ENCODE peak calls at places on chromosomes 11 and 22, in six cellular contexts. D is chondrocyte; U is epithelial cell of proximal tubule; B is AG04450; J is activated naive CD8-positive, alpha-beta T cell treated with anti-CD3 and anti-CD28 coated beads, Interleukin-2, amount 10 ng/mL, durations not matched to agents 7 days and 5 days; M is globus pallidus. A is an unnamed sample.

GRCh38 chr22:47065756-47066615 is 303.5 kb downstream of the TBC1D22A start:
- DNase-seq in J (no peak), B (no peak), D (peak; percentile 59), U (no peak), M (no peak), A (no peak)

GRCh38 chr22:46052331-46052771 is 75.4 kb upstream of the WNT7B start:
- DNase-seq in B (no peak), D (peak; percentile 43), J (peak; percentile 25), U (no peak), M (no peak), A (no peak)

GRCh38 chr11:116582621-116583020 is 190.2 kb downstream of the BUD13 start:
- DNase-seq in D (no peak), U (no peak), B (no peak), J (no peak), M (no peak), A (no peak)

GRCh38 chr11:110251837-110252236 is 44.6 kb downstream of the RDX start:
- DNase-seq in J (no peak), D (no peak), M (no peak), B (no peak), U (peak; percentile 68), A (no peak)

GRCh38 chr11:66848671-66849500 is 5.6 kb downstream of the RCE1 start:
- DNase-seq in D (peak; percentile 91), B (no peak), U (no peak), M (no peak), J (peak; percentile 26), A (no peak)

GRCh38 chr22:38135133-38135706 is 24.7 kb upstream of the BAIAP2L2 start:
- DNase-seq in U (no peak), M (no peak), B (peak; percentile 39), D (no peak), J (no peak), A (no peak)

GRCh38 chr11:57163160-57163868 is 18.4 kb upstream of the LRRC55 start:
- DNase-seq in J (no peak), B (no peak), M (no peak), U (no peak), D (no peak), A (no peak)

GRCh38 chr11:57358543-57358961 is 20.4 kb downstream of the P2RX3 start:
- DNase-seq in J (no peak), M (no peak), U (no peak), D (no peak), B (no peak), A (no peak)

GRCh38 chr22:39946571-39947407 is 13.4 kb upstream of the TMA7B start:
- DNase-seq in J (no peak), D (no peak), M (peak; percentile 59), B (no peak), U (no peak), A (no peak)

GRCh38 chr11:35275808-35276170 is 136.8 kb downstream of the CD44 start:
- DNase-seq in U (no peak), D (no peak), J (no peak), M (peak; percentile 56), B (no peak), A (no peak)

GRCh38 chr22:31857247-31857646 is 87.1 kb upstream of the YWHAH start:
- DNase-seq in U (no peak), M (no peak), B (no peak), J (no peak), D (no peak), A (no peak)

GRCh38 chr11:10450451-10451398 is 4.3 kb upstream of the AMPD3 start:
- DNase-seq in U (no peak), J (peak; percentile 74), D (no peak), B (no peak), M (no peak), A (no peak)

GRCh38 chr11:114678125-114679036 is at the start of gene NXPE2:
- DNase-seq in U (peak; percentile 6), D (no peak), B (peak; percentile 3), J (no peak), M (no peak), A (no peak)

GRCh38 chr11:11449327-11449726 is 96.3 kb upstream of the CSNK2A3 start:
- DNase-seq in U (no peak), J (no peak), B (no peak), D (no peak), M (no peak), A (no peak)

GRCh38 chr11:2561283-2562180 is 116.7 kb downstream of the KCNQ1 start:
- DNase-seq in D (peak; percentile 78), U (no peak), J (peak; percentile 25), B (no peak), M (no peak), A (no peak)

GRCh38 chr11:71913716-71914115 is 14.7 kb downstream of the XNDC1N start:
- DNase-seq in B (peak; percentile 26), J (no peak), M (no peak), D (no peak), U (no peak), A (no peak)

GRCh38 chr22:46068908-46069481 is 81.3 kb upstream of the PPARA start:
- DNase-seq in J (peak; percentile 30), B (no peak), D (peak; percentile 52), U (no peak), M (no peak), A (no peak)

GRCh38 chr11:119144825-119145476 is 3.9 kb upstream of the ABCG4 start:
- DNase-seq in U (no peak), J (no peak), D (peak; percentile 49), B (peak; percentile 32), M (peak; percentile 33), A (no peak)

GRCh38 chr11:7060828-7061227 is 28.0 kb upstream of the RBMXL2 start:
- DNase-seq in M (no peak), B (no peak), U (peak; percentile 42), D (no peak), J (no peak), A (no peak)